ENCODE peak calls at places on chromosomes 11 and 22, in four cellular contexts. One of them, this sample, is unnamed.

GRCh38 chr11:73333626-73334199 is 25.6 kb downstream of the ARHGEF17 start:
- DNase-seq in HepG2: no peak
- DNase-seq in K562: no peak
- DNase-seq in GM12878: no peak
- DNase-seq in this sample: no peak

GRCh38 chr11:44687310-44687842 is 39.4 kb upstream of the TSPAN18 start:
- DNase-seq in HepG2: no peak
- DNase-seq in GM12878: no peak
- DNase-seq in K562: no peak
- DNase-seq in this sample: no peak

GRCh38 chr11:69470301-69470700 is 11.2 kb upstream of the LINC01488 start:
- DNase-seq in HepG2: peak
- DNase-seq in K562: no peak
- DNase-seq in GM12878: no peak
- DNase-seq in this sample: no peak

GRCh38 chr11:111426615-111427014 is 47.5 kb upstream of the POU2AF1 start:
- DNase-seq in HepG2: no peak
- DNase-seq in GM12878: no peak
- DNase-seq in K562: no peak
- DNase-seq in this sample: no peak

GRCh38 chr11:64263021-64263946 is 12.0 kb downstream of the PLCB3 start:
- DNase-seq in GM12878: no peak
- DNase-seq in K562: no peak
- DNase-seq in HepG2: no peak
- DNase-seq in this sample: no peak

GRCh38 chr11:88367310-88367709 is 29.8 kb upstream of the CTSC start:
- DNase-seq in GM12878: no peak
- DNase-seq in K562: no peak
- DNase-seq in HepG2: no peak
- DNase-seq in this sample: no peak

GRCh38 chr11:78261869-78262637 is 73.3 kb downstream of the USP35 start:
- DNase-seq in HepG2: no peak
- DNase-seq in GM12878: no peak
- DNase-seq in K562: no peak
- DNase-seq in this sample: no peak

GRCh38 chr11:88604255-88604654 is 266.7 kb upstream of the CTSC start:
- DNase-seq in HepG2: no peak
- DNase-seq in GM12878: no peak
- DNase-seq in K562: no peak
- DNase-seq in this sample: no peak

GRCh38 chr22:49322231-49322630 is 505.4 kb downstream of the BRD1 start:
- DNase-seq in K562: no peak
- DNase-seq in GM12878: no peak
- DNase-seq in HepG2: no peak
- DNase-seq in this sample: no peak

GRCh38 chr11:78256962-78257361 is 68.2 kb downstream of the USP35 start:
- DNase-seq in HepG2: no peak
- DNase-seq in K562: peak
- DNase-seq in GM12878: no peak
- DNase-seq in this sample: no peak

GRCh38 chr11:122754553-122755322 is 83.6 kb upstream of the CRTAM start:
- DNase-seq in GM12878: no peak
- DNase-seq in K562: peak
- DNase-seq in HepG2: peak
- DNase-seq in this sample: peak

GRCh38 chr11:8760896-8761295 is 78.3 kb downstream of the RPL27A start:
- DNase-seq in GM12878: no peak
- DNase-seq in HepG2: no peak
- DNase-seq in K562: no peak
- DNase-seq in this sample: no peak

GRCh38 chr22:43529954-43530863 is 118.4 kb downstream of the MPPED1 start:
- DNase-seq in K562: no peak
- DNase-seq in GM12878: no peak
- DNase-seq in HepG2: no peak
- DNase-seq in this sample: no peak

GRCh38 chr22:38872831-38873248 is 824 bp upstream of the CBX6 start:
- DNase-seq in GM12878: no peak
- DNase-seq in K562: peak
- DNase-seq in HepG2: no peak
- DNase-seq in this sample: peak

GRCh38 chr22:39253427-39254070 is 8.8 kb upstream of the PDGFB start:
- DNase-seq in K562: peak
- DNase-seq in HepG2: no peak
- DNase-seq in GM12878: no peak
- DNase-seq in this sample: no peak

GRCh38 chr11:15229069-15229468 is 114.3 kb downstream of the INSC start:
- DNase-seq in HepG2: no peak
- DNase-seq in K562: no peak
- DNase-seq in GM12878: no peak
- DNase-seq in this sample: no peak

GRCh38 chr11:66264893-66265292 is 3.5 kb upstream of the RAB1B start:
- DNase-seq in K562: peak
- DNase-seq in GM12878: no peak
- DNase-seq in HepG2: no peak
- DNase-seq in this sample: peak

GRCh38 chr22:38505595-38506117 is 455 bp downstream of the DDX17 start:
- DNase-seq in GM12878: no peak
- DNase-seq in HepG2: no peak
- DNase-seq in K562: peak
- DNase-seq in this sample: peak

GRCh38 chr22:29636751-29637150 is 33.3 kb downstream of the NF2 start:
- DNase-seq in HepG2: no peak
- DNase-seq in K562: no peak
- DNase-seq in GM12878: no peak
- DNase-seq in this sample: no peak

GRCh38 chr11:134661660-134662059 is 249.6 kb upstream of the B3GAT1 start:
- DNase-seq in K562: no peak
- DNase-seq in GM12878: no peak
- DNase-seq in HepG2: no peak
- DNase-seq in this sample: no peak

GRCh38 chr11:113313601-113314000 is 782 bp upstream of the TTC12 start:
- DNase-seq in HepG2: no peak
- DNase-seq in K562: no peak
- DNase-seq in GM12878: no peak
- DNase-seq in this sample: no peak

GRCh38 chr11:59062602-59063529 is 23.2 kb upstream of the GLYATL1B start:
- DNase-seq in K562: no peak
- DNase-seq in HepG2: no peak
- DNase-seq in GM12878: no peak
- DNase-seq in this sample: no peak

GRCh38 chr22:47486569-47487312 is 724.3 kb downstream of the TBC1D22A start:
- DNase-seq in GM12878: no peak
- DNase-seq in HepG2: no peak
- DNase-seq in K562: no peak
- DNase-seq in this sample: no peak

GRCh38 chr22:27576413-27576812 is 225.1 kb downstream of the MN1 start:
- DNase-seq in GM12878: no peak
- DNase-seq in HepG2: no peak
- DNase-seq in K562: no peak
- DNase-seq in this sample: no peak

GRCh38 chr11:62922653-62923371 is 1.6 kb upstream of the CHRM1 start:
- DNase-seq in GM12878: no peak
- DNase-seq in HepG2: no peak
- DNase-seq in K562: peak
- DNase-seq in this sample: peak

GRCh38 chr11:122287401-122287800 is 171.4 kb upstream of the BLID start:
- DNase-seq in K562: no peak
- DNase-seq in GM12878: no peak
- DNase-seq in HepG2: no peak
- DNase-seq in this sample: no peak

GRCh38 chr11:126414615-126415014 is 59.1 kb downstream of the ST3GAL4 start:
- DNase-seq in K562: no peak
- DNase-seq in GM12878: no peak
- DNase-seq in HepG2: no peak
- DNase-seq in this sample: no peak

GRCh38 chr22:24247564-24248344 is 2.9 kb upstream of the GGT5 start:
- DNase-seq in HepG2: peak
- DNase-seq in GM12878: no peak
- DNase-seq in K562: peak
- DNase-seq in this sample: peak

GRCh38 chr11:109138200-109138599 is 283.8 kb upstream of the C11orf87 start:
- DNase-seq in HepG2: no peak
- DNase-seq in GM12878: no peak
- DNase-seq in K562: no peak
- DNase-seq in this sample: no peak

GRCh38 chr11:88313441-88313840 is 24.1 kb downstream of the CTSC start:
- DNase-seq in HepG2: no peak
- DNase-seq in GM12878: no peak
- DNase-seq in K562: no peak
- DNase-seq in this sample: no peak

GRCh38 chr11:62732830-62733229 is 4.5 kb downstream of the TTC9C start:
- DNase-seq in GM12878: no peak
- DNase-seq in HepG2: peak
- DNase-seq in K562: no peak
- DNase-seq in this sample: no peak

GRCh38 chr11:122140535-122140934 is 24.5 kb upstream of the BLID start:
- DNase-seq in GM12878: no peak
- DNase-seq in HepG2: no peak
- DNase-seq in K562: no peak
- DNase-seq in this sample: no peak

GRCh38 chr22:47215851-47216250 is 453.4 kb downstream of the TBC1D22A start:
- DNase-seq in K562: no peak
- DNase-seq in HepG2: no peak
- DNase-seq in GM12878: no peak
- DNase-seq in this sample: no peak

GRCh38 chr22:32327066-32327465 is 30.6 kb upstream of the RFPL3 start:
- DNase-seq in GM12878: no peak
- DNase-seq in HepG2: no peak
- DNase-seq in K562: no peak
- DNase-seq in this sample: no peak

GRCh38 chr11:6647282-6647679 is 8.3 kb downstream of the DCHS1 start:
- DNase-seq in HepG2: no peak
- DNase-seq in K562: no peak
- DNase-seq in GM12878: no peak
- DNase-seq in this sample: peak
- TF ChIP-seq ETV6 in HepG2: no peak
- TF ChIP-seq ETV6 in K562: no peak
- TF ChIP-seq ETV6 in GM12878: no peak
- TF ChIP-seq ETV6 in this sample: no peak

DNA sequence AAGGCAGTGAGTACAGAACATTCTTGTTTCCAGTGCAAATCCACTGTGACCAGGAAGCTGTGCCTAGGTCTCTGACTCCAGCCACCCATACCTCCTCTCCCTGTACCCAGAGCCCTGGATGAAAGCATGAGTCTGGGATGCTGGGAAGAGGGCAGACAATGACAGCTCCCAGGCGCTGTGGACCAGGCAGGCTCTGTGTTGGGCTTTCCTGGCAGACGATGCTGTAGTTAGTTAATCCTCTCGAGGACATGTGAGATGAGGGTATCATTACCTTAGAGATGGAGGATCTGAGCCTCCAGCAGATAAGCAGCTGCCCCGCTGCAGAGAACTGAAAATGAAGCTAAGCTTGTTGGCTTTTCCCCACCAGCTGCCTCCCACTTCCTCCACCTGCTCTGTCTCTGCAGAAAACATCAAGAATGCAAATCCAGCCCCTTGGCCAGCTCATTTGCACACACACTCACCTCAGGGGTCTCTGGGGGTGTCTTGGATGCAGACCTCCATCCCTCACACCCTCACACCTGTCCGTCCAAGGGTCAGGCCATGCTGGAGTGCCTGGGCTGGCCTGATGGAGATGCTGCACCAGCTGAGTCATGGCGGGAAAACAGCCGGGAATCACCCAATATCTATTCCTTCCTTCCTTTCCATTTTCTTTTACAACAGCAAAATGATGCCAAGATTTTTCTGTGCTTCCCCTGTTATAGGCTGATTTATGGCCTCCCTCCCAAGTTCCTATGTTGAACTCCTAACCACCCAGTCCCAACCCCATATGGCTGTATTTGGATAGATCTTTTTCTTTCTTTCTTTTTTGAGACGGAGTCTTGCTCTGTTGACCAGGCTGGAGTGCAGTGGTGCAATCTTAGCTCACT is 94.9 kb upstream of the SEPTIN5 start:
- DNase-seq in K562: no peak
- DNase-seq in GM12878: peak
- DNase-seq in HepG2: no peak
- DNase-seq in this sample: no peak
- TF ChIP-seq ETV6 in K562: no peak
- TF ChIP-seq ETV6 in GM12878: peak
- TF ChIP-seq ETV6 in HepG2: no peak
- TF ChIP-seq ETV6 in this sample: no peak

GRCh38 chr11:79902493-79902892 is 461.7 kb upstream of the TENM4 start:
- DNase-seq in GM12878: no peak
- DNase-seq in HepG2: no peak
- DNase-seq in K562: no peak
- DNase-seq in this sample: no peak
- TF ChIP-seq ETV6 in GM12878: no peak
- TF ChIP-seq ETV6 in HepG2: no peak
- TF ChIP-seq ETV6 in K562: no peak
- TF ChIP-seq ETV6 in this sample: no peak

GRCh38 chr11:11450744-11451362 is 97.8 kb upstream of the CSNK2A3 start:
- DNase-seq in K562: no peak
- DNase-seq in HepG2: no peak
- DNase-seq in GM12878: no peak
- DNase-seq in this sample: no peak
- TF ChIP-seq ETV6 in K562: no peak
- TF ChIP-seq ETV6 in HepG2: no peak
- TF ChIP-seq ETV6 in GM12878: no peak
- TF ChIP-seq ETV6 in this sample: no peak

DNA sequence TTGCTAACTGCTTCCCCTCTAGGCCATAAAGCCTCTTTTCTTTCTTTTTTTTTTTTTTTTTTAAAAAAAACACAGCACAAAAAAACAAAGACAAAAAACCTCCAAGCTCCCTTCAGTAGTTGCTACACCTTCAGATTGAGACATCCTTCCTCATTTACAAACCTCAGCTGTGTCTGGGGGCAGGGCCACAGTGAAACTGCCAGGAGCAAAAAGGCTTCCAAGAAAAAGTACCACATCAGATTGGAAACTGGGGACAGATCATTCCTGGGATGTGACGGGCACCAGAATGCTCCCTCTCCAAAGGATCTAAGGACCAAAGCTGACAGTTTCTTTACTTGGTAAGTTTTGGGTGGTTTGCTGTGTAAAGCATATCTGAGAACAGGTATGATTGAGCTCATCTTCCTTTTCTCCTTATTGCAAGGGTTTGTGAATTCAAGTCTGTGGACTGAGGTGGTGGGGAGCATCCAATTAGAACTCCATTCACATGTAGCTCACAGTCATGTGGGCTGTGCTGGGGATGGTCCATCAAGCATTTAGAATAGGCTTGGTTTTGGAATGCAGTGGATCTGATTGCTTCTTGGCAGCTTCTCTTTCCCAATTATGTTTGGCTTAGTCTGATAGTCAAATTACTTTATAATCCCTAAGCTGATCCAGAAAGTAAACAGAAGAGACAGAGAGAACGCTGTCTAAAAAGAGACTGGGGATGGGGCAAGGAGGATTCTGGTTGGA is 690 bp downstream of the BBOX1 start:
- DNase-seq in HepG2: no peak
- DNase-seq in GM12878: no peak
- DNase-seq in K562: no peak
- DNase-seq in this sample: no peak
- TF ChIP-seq ETV6 in HepG2: no peak
- TF ChIP-seq ETV6 in GM12878: no peak
- TF ChIP-seq ETV6 in K562: no peak
- TF ChIP-seq ETV6 in this sample: no peak